ENCODE peak calls at places on chromosomes 1 and 21, in seven cellular contexts. M is neural crest cell, V is AG09309, E is glutamatergic neuron, P is RWPE1, X is lower lobe of right lung, W is neural progenitor cell. I is an unnamed sample.

GRCh38 chr1:2540816-2541492 is 10.9 kb upstream of the HES5 start:
- DNase-seq in E (peak; percentile 59), W (peak; percentile 94), P (no peak), M (peak; percentile 58), X (no peak), V (no peak), I (no peak)

GRCh38 chr1:41891403-41891896 is 27.3 kb downstream of the HIVEP3 start:
- DNase-seq in P (peak; percentile 61), V (no peak), W (peak; percentile 39), M (no peak), E (no peak), X (peak; percentile 60), I (peak; percentile 80)

GRCh38 chr21:43266534-43266933 is 97.7 kb downstream of the CRYAA start:
- DNase-seq in P (no peak), W (no peak), X (peak; percentile 19), M (no peak), V (no peak), E (no peak), I (no peak)

GRCh38 chr21:45830221-45830640 is 151.3 kb upstream of the COL6A1 start:
- DNase-seq in E (no peak), M (no peak), P (no peak), W (no peak), X (no peak), V (no peak), I (no peak)

GRCh38 chr1:22508991-22509390 is 54.3 kb upstream of the EPHA8 start:
- DNase-seq in W (no peak), M (no peak), X (no peak), E (no peak), V (no peak), P (no peak), I (no peak)

GRCh38 chr1:161439280-161440232 is 65.7 kb upstream of the FCGR2A start:
- DNase-seq in P (no peak), X (peak; percentile 51), V (no peak), W (no peak), E (peak; percentile 38), M (peak; percentile 28), I (no peak)

GRCh38 chr1:247430430-247430829 is 14.5 kb downstream of the NLRP3 start:
- DNase-seq in M (no peak), P (no peak), E (no peak), X (no peak), W (no peak), V (no peak), I (no peak)

GRCh38 chr1:33152685-33153432 is 29.0 kb downstream of the TRIM62 start:
- DNase-seq in P (no peak), X (no peak), M (peak; percentile 53), W (peak; percentile 69), V (no peak), E (peak; percentile 98), I (no peak)

GRCh38 chr1:205313681-205314308 is 7.8 kb downstream of the NUAK2 start:
- DNase-seq in E (peak; percentile 51), M (peak; percentile 70), P (no peak), W (peak; percentile 100), V (no peak), X (peak; percentile 80), I (peak; percentile 65)

GRCh38 chr1:167791281-167792209 is 69.8 kb downstream of the MPZL1 start:
- DNase-seq in P (no peak), M (no peak), E (no peak), V (peak; percentile 100), W (peak; percentile 56), X (no peak), I (no peak)

GRCh38 chr1:232169436-232169835 is 460.5 kb downstream of the SIPA1L2 start:
- DNase-seq in E (no peak), V (no peak), M (no peak), X (no peak), W (no peak), P (no peak), I (no peak)

GRCh38 chr1:168512864-168513595 is 30.8 kb downstream of the XCL2 start:
- DNase-seq in M (no peak), P (no peak), X (no peak), E (no peak), W (no peak), V (no peak), I (no peak)

GRCh38 chr1:98429851-98430496 is 231.5 kb upstream of the SNX7 start:
- DNase-seq in V (no peak), E (no peak), M (no peak), X (peak; percentile 43), P (no peak), W (peak; percentile 25), I (no peak)

GRCh38 chr1:26900001-26900814 is at the start of gene GPATCH3:
- DNase-seq in E (peak; percentile 91), X (peak; percentile 93), P (peak; percentile 89), M (peak; percentile 88), W (peak; percentile 97), V (peak; percentile 73), I (peak; percentile 92)

GRCh38 chr1:169572184-169572583 is 14.1 kb downstream of the F5 start:
- DNase-seq in P (no peak), M (no peak), W (no peak), V (no peak), X (no peak), E (no peak), I (no peak)

GRCh38 chr1:54218883-54219687 is 19.1 kb downstream of the MRPL37 start:
- DNase-seq in M (no peak), X (no peak), W (peak; percentile 47), V (no peak), P (no peak), E (no peak), I (no peak)

GRCh38 chr1:180912211-180912800 is 391 bp upstream of the KIAA1614 start:
- DNase-seq in X (no peak), E (no peak), M (no peak), P (peak; percentile 20), W (peak; percentile 82), V (no peak), I (no peak)

GRCh38 chr1:63230722-63231121 is 91.6 kb upstream of the FOXD3 start:
- DNase-seq in E (no peak), M (no peak), W (no peak), X (no peak), V (no peak), P (no peak), I (no peak)

GRCh38 chr1:227779021-227779441 is 36.4 kb upstream of the PRSS38 start:
- DNase-seq in M (no peak), X (no peak), P (no peak), V (no peak), W (no peak), E (no peak), I (no peak)

GRCh38 chr1:95742591-95743089 is 508.6 kb downstream of the RWDD3 start:
- DNase-seq in E (peak; percentile 25), V (peak; percentile 5), X (no peak), W (peak; percentile 72), P (peak; percentile 78), M (no peak), I (no peak)

DNA sequence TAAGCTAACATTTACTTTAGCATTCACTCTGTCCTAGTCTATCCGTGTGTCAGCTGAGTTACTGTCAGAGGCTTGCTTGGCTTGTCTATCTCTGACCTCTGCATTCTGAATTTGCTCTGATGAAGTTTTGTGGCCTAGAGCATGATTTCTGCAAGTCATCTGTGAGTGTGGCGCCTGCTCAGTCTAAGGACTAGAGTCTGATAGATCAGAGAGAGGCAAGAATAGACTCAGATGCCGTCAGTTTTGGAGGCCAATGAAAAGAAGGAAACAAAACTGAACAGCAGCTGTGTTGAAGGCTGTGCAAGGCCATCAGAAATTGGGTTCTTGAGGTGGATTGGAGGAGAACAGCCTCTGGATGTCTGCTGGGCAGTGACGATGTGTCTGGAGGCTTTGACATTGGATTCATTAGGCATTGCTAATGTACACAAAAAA is 573.1 kb downstream of the USP25 start:
- DNase-seq in W (no peak), P (no peak), V (peak; percentile 46), X (no peak), M (no peak), E (no peak), I (no peak)
- TF ChIP-seq CTCF in W (no peak), P (no peak), V (no peak), X (no peak), M (no peak), E (no peak), I (no peak)

DNA sequence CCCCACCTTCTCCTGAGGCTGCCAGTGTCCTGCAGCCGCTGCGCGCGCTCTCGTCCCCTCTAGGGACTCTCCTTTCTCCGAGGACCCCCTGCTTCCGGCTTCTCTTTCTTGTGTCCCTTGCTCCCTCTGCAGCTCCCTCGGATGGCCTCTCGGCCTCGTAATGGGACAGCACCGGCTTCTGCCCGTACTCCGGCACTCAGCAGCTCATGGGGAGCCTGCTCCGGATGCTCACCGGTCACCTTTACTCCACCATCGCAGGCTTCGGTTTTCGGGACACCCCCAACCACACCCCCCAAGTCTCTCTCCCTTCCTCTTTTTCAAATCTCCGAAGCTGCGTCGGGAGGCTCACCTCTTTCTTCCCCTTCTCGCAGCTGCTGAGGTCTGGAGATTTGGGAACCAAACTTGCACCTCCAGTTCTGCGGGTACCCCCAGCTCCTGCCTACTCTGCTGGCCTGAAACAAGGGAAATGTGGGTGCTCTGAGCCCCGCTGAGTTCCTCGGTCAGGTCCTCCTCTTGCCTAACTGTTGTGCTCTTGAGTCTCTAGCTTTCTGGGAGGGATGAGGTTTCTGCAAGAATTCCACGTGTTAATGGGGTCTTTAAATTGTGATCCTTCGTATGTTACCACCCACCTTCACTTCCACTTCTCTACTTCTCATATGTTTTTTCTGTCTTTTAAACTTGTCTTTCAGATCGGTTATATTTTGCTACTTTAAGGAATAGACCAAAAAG is 931 bp downstream of the CDC14A start:
- DNase-seq in M (peak; percentile 48), W (peak; percentile 83), P (peak; percentile 3), X (peak; percentile 58), E (peak; percentile 68), V (no peak), I (peak; percentile 70)
- TF ChIP-seq CTCF in M (no peak), W (no peak), P (no peak), X (no peak), E (no peak), V (no peak), I (no peak)

DNA sequence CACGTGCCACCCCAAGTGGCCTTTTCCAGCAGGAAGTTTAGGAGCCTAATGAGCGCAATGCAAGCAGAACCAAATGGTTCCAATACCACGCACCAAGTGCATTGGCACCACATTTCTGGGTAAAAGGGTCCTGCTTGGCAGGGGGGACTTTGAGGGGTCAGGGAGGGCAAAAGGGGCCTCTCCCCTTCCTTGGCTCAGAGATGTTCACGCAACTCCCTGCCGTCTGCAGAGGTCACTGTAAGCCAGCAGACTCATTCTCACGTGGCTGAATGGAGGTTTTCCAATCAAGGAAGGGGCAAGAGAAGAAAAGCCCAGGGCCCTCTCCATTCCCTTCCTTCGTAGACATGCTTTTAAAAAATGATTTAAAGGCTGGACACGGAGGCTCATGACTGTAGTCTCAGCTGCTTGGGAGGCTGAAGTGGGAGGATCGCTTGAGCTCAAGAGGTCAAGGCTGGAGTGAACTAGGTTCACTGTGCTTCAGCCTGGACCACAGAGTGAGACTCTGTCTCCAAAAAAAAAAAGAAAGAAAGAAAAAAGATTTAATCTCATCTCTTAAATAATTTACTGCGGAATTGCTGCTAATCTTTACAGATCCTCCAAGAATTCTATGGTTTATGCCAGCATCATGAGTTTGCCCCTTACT is 80.3 kb downstream of the RUNX3 start:
- DNase-seq in P (no peak), E (no peak), X (no peak), M (no peak), W (peak; percentile 65), V (no peak), I (peak; percentile 29)
- TF ChIP-seq CTCF in P (no peak), E (no peak), X (peak; percentile 30), M (peak; percentile 41), W (peak; percentile 59), V (no peak), I (peak; percentile 70)

DNA sequence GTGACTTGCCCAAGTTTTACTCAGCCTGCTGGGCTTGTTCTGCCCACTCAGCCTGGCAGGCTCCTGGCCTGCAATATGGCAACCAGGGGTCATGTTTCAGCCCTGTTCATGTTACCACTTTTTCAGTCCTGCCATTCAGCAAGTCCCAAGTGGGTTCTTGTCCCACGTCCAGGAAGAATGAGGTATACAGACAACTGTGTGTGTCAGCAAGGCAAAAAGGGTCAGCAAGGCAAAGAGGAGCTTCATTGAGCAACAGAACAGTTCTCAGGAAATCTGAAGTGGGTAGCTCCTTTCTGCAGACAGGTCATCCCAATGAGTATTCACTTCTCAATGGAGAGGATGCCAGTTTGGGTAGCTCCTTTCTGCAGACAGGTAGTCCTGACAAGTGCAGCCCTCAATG is 1233.3 kb upstream of the B3GALT2 start:
- DNase-seq in E (no peak), V (no peak), M (no peak), P (no peak), X (no peak), W (no peak), I (no peak)
- TF ChIP-seq CTCF in E (no peak), V (no peak), M (no peak), P (no peak), X (no peak), W (no peak), I (no peak)